ENCODE peak calls at places on chromosomes 12 and 14, in four cellular contexts. Y, N, V and Q are unnamed samples.

GRCh38 chr12:102095677-102096263 is 24.1 kb downstream of the NUP37 start:
- DNase-seq in Y (peak; percentile 37), N (no peak), V (peak; percentile 9), Q (peak; percentile 5)

GRCh38 chr12:46491548-46491947 is 119.0 kb upstream of the SLC38A2 start:
- DNase-seq in Y (no peak), N (no peak), V (no peak), Q (no peak)

GRCh38 chr12:48956279-48957140 is 777 bp downstream of the ARF3 start:
- DNase-seq in Y (peak; percentile 94), N (peak; percentile 74), V (peak; percentile 68), Q (peak; percentile 99)

GRCh38 chr14:57835751-57836150 is 30.1 kb downstream of the SLC35F4 start:
- DNase-seq in Y (no peak), N (no peak), V (no peak), Q (no peak)

GRCh38 chr14:97848351-97848980 is 1051.3 kb downstream of the VRK1 start:
- DNase-seq in Y (no peak), N (no peak), V (no peak), Q (no peak)

GRCh38 chr14:49550284-49551184 is 35.6 kb downstream of the RPS29 start:
- DNase-seq in Y (peak; percentile 23), N (no peak), V (peak; percentile 12), Q (peak; percentile 38)

GRCh38 chr14:91714805-91715204 is 17.1 kb downstream of the CATSPERB start:
- DNase-seq in Y (no peak), N (no peak), V (no peak), Q (no peak)

GRCh38 chr12:64759035-64759894 is at the start of gene GNS:
- DNase-seq in Y (peak; percentile 88), N (peak; percentile 63), V (peak; percentile 77), Q (peak; percentile 93)

GRCh38 chr12:28328967-28329366 is 138.7 kb downstream of the CCDC91 start:
- DNase-seq in Y (no peak), N (no peak), V (no peak), Q (no peak)

GRCh38 chr14:36502558-36503508 is 17.2 kb downstream of the NKX2-1 start:
- DNase-seq in Y (no peak), N (no peak), V (no peak), Q (no peak)

GRCh38 chr12:131222271-131223139 is 268.8 kb downstream of the ADGRD1 start:
- DNase-seq in Y (no peak), N (no peak), V (no peak), Q (peak; percentile 67)

GRCh38 chr12:59027199-59027598 is 106.9 kb upstream of the LRIG3 start:
- DNase-seq in Y (no peak), N (no peak), V (no peak), Q (no peak)

GRCh38 chr14:103819503-103820307 is 27.7 kb downstream of the PPP1R13B start:
- DNase-seq in Y (no peak), N (no peak), V (peak; percentile 63), Q (no peak)

GRCh38 chr12:68884251-68884650 is 48.7 kb downstream of the CPM start:
- DNase-seq in Y (no peak), N (no peak), V (no peak), Q (no peak)

GRCh38 chr14:77574446-77575125 is 41.9 kb downstream of the SPTLC2 start:
- DNase-seq in Y (peak; percentile 30), N (no peak), V (no peak), Q (no peak)

GRCh38 chr12:104436790-104437189 is 20.0 kb upstream of the CHST11 start:
- DNase-seq in Y (no peak), N (no peak), V (no peak), Q (no peak)

GRCh38 chr14:102486513-102487203 is 22.9 kb downstream of the ANKRD9 start:
- DNase-seq in Y (no peak), N (no peak), V (no peak), Q (no peak)